ENCODE peak calls at places on chromosomes 2 and 18, in four cellular contexts. X, Z, J and W are unnamed samples.

GRCh38 chr2:174606336-174606735 is 8.7 kb upstream of the WIPF1 start:
- DNase-seq in X (no peak), Z (no peak), J (no peak), W (no peak)

GRCh38 chr2:73870084-73870483 is 22.7 kb upstream of the ACTG2 start:
- DNase-seq in X (no peak), Z (no peak), J (no peak), W (no peak)

GRCh38 chr2:45578056-45578843 is 32.8 kb downstream of the SRBD1 start:
- DNase-seq in X (peak; percentile 1), Z (no peak), J (peak; percentile 42), W (peak; percentile 45)

GRCh38 chr2:211944572-211944971 is 594.0 kb downstream of the ERBB4 start:
- DNase-seq in X (no peak), Z (peak; percentile 2), J (no peak), W (no peak)

GRCh38 chr2:138516030-138516704 is 14.6 kb downstream of the SPOPL start:
- DNase-seq in X (no peak), Z (no peak), J (peak; percentile 72), W (no peak)

GRCh38 chr18:74951165-74951760 is 257.7 kb downstream of the PTGR3 start:
- DNase-seq in X (peak; percentile 91), Z (no peak), J (peak; percentile 32), W (no peak)

GRCh38 chr2:6955523-6956136 is 38.4 kb downstream of the RNF144A start:
- DNase-seq in X (no peak), Z (no peak), J (no peak), W (no peak)

GRCh38 chr2:127737892-127738291 is 36.6 kb downstream of the SFT2D3 start:
- DNase-seq in X (no peak), Z (no peak), J (no peak), W (no peak)

GRCh38 chr18:55048892-55049291 is 89.6 kb upstream of the CCDC68 start:
- DNase-seq in X (no peak), Z (no peak), J (no peak), W (no peak)

GRCh38 chr2:74849228-74849892 is 15.4 kb downstream of the HK2 start:
- DNase-seq in X (no peak), Z (no peak), J (no peak), W (no peak)

GRCh38 chr2:191899442-191899841 is 52.6 kb upstream of the CAVIN2 start:
- DNase-seq in X (peak; percentile 69), Z (no peak), J (no peak), W (no peak)

GRCh38 chr2:152189622-152190495 is 14.3 kb upstream of the STAM2 start:
- DNase-seq in X (no peak), Z (peak; percentile 48), J (peak; percentile 71), W (peak; percentile 30)

GRCh38 chr2:37633234-37633633 is 38.2 kb downstream of the CDC42EP3 start:
- DNase-seq in X (no peak), Z (no peak), J (no peak), W (no peak)

GRCh38 chr18:70160075-70160678 is 45.3 kb downstream of the RTTN start:
- DNase-seq in X (no peak), Z (no peak), J (no peak), W (no peak)

GRCh38 chr2:27889774-27890145 is 427 bp downstream of the RBKS start:
- DNase-seq in X (no peak), Z (no peak), J (no peak), W (no peak)

GRCh38 chr2:74975016-74975415 is 16.6 kb downstream of the POLE4 start:
- DNase-seq in X (no peak), Z (no peak), J (no peak), W (no peak)

GRCh38 chr2:43484323-43484930 is 111.4 kb downstream of the THADA start:
- DNase-seq in X (peak; percentile 64), Z (peak; percentile 73), J (peak; percentile 85), W (peak; percentile 35)

GRCh38 chr2:67289921-67290371 is 107.2 kb upstream of the ETAA1 start:
- DNase-seq in X (no peak), Z (no peak), J (no peak), W (no peak)

GRCh38 chr18:27661320-27662049 is 476.4 kb upstream of the CHST9 start:
- DNase-seq in X (no peak), Z (no peak), J (no peak), W (no peak)
- TF ChIP-seq TCF7L2 in X (no peak), Z (no peak), J (no peak), W (no peak)

DNA sequence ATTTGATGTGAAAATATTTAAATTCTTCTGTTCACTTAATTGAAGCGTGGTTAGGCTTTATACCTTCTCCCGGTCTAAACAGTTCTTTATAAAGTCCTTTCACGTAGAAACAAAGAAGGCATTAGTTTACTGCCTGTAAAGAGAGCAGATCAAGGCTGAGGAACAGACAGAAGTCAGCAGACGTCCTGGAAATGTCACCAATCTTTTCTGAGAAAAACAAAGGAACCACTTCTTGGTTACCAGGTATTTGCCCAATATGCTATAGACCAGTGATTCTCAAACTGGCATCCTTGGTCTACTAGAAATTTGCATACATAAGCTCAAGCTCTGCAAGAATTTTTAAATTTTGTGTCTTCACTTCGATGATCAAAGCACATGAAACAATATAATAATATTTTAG is 89.2 kb upstream of the STK17B start:
- DNase-seq in X (no peak), Z (no peak), J (no peak), W (no peak)
- H3K27ac ChIP-seq in X (no peak overlapping the region), Z (no peak overlapping the region), J (no peak overlapping the region), W (peak overlapping the region; percentile 74)

GRCh38 chr2:233389601-233390125 is 35.4 kb downstream of the DGKD start:
- DNase-seq in X (no peak), Z (no peak), J (no peak), W (no peak)

GRCh38 chr2:233387225-233387624 is 32.9 kb downstream of the DGKD start:
- DNase-seq in X (no peak), Z (no peak), J (no peak), W (no peak)

GRCh38 chr2:233386382-233387041 is 32.2 kb downstream of the DGKD start:
- DNase-seq in X (no peak), Z (no peak), J (no peak), W (no peak)

GRCh38 chr2:233385489-233386044 is 31.3 kb downstream of the DGKD start:
- DNase-seq in X (no peak), Z (no peak), J (no peak), W (no peak)

GRCh38 chr2:233387667-233388528 is 33.6 kb downstream of the DGKD start:
- DNase-seq in X (no peak), Z (no peak), J (peak; percentile 85), W (no peak)
- TF ChIP-seq TCF7L2 in X (no peak), Z (no peak), J (no peak), W (no peak)

DNA sequence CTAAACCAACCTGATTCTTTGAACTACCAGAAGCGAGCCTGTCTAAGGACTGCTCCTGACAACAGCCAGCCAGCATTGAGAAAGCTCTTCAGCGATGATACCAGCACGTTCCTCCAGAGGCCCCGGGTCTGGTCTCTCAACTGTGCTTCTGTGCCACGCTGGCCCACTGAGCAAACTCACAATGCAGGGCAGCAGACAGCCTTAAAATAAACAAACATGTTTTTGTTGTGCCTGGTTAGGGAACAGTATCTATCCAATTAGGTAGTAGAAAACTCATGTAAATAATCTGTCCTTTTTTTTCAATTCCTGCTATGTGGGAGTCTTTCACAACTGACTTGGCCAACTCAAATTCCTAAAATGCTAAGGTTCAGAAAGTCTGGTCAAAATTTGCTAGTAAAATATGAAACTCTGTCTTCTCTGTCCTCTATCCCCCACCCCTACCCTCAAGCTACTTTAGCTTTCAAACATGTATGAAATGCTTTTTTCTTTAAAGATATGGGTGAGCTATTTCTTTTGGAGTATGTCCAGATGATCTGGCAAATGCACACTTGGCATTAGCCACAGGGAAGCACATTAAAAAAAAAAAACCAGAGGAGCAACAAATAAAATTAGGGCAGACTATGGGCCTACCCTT is 21.4 kb upstream of the EML4 start:
- DNase-seq in X (no peak), Z (no peak), J (peak; percentile 44), W (no peak)
- H3K27ac ChIP-seq in X (peak overlapping the region; percentile 65), Z (no peak overlapping the region), J (peak overlapping the region; percentile 50), W (no peak overlapping the region)

DNA sequence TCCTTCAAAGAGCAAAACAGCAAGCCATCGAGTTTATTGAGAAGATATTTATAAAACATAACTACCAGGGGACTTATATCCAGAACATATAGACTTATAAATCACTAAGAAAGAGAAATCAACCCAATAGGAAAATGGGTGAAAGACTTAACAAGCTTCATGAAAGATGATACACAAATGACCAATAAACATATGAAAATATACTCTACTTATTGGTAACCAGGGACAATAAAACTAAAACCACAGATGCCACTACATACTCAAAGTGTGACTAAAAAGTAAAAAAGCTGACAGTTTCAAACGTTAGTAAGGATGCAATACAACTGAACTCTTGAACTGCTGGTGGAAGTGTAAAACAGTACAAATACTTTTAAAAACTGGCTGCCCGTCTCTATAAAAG is 154.3 kb downstream of the TMEM163 start:
- DNase-seq in X (no peak), Z (no peak), J (no peak), W (no peak)
- TF ChIP-seq TCF7L2 in X (no peak), Z (no peak), J (no peak), W (no peak)

GRCh38 chr18:48326901-48327675 is 82.1 kb downstream of the ZBTB7C start:
- DNase-seq in X (no peak), Z (no peak), J (no peak), W (no peak)

GRCh38 chr18:48325115-48325670 is 84.0 kb downstream of the ZBTB7C start:
- DNase-seq in X (no peak), Z (no peak), J (no peak), W (no peak)

GRCh38 chr18:48330016-48330991 is 78.9 kb downstream of the ZBTB7C start:
- DNase-seq in X (no peak), Z (peak; percentile 47), J (no peak), W (no peak)

GRCh38 chr18:48324651-48325050 is 84.5 kb downstream of the ZBTB7C start:
- DNase-seq in X (no peak), Z (no peak), J (no peak), W (no peak)

GRCh38 chr18:48328473-48329205 is 80.5 kb downstream of the ZBTB7C start:
- DNase-seq in X (no peak), Z (peak; percentile 8), J (no peak), W (no peak)
- H3K27ac ChIP-seq in X (no peak overlapping the region), Z (no peak overlapping the region), J (no peak overlapping the region), W (no peak overlapping the region)

GRCh38 chr2:24815171-24815570 is 21.9 kb downstream of the CENPO start:
- DNase-seq in X (no peak), Z (no peak), J (no peak), W (no peak)
- TF ChIP-seq TCF7L2 in X (no peak), Z (no peak), J (no peak), W (no peak)

DNA sequence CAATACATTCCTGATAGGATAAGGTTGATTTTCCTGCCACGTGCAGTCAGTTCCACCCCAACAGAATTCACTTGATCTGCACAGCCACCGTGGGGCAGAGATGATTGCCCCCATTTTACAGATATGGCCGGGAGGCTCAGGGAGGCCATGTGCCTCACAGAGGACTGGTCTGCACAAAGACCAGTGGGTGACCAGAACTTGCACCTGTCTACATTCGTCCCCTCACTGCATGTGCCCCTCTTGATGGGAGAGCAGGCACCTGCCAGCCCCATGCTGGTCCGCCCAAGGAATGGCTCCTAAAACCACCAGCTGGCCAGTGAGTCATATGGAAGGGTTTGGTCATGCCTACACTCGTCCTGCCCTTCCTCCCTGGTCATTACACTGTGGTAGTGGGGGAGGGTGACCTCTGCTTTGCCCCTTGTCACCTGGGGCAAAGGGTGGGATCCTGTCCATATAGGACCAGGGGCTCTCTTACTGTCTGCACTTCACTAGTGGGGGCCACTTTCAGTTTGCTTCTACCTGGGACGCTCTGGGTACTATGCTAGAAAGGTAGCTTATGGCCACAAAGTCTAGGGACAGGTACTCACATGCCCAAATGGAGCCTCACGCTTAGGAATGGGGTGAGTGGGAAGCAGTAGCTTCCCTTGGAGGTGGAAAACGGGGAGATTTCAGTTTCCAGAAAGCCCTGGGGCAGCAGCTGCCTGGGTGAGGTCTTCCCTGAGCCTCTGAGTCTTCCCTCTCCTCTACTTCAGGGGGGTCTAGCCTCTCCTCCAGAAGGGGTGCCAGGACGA is 14.7 kb downstream of the RRM2 start:
- DNase-seq in X (no peak), Z (no peak), J (no peak), W (peak; percentile 15)
- H3K27ac ChIP-seq in X (no peak overlapping the region), Z (peak overlapping the region; percentile 39), J (no peak overlapping the region), W (no peak overlapping the region)